ENCODE peak calls at places on chromosomes 6 and 20, in eight cellular contexts. Y, T, H, N, W, M, I and E are unnamed samples.

GRCh38 chr6:168413018-168413720 is 27.8 kb upstream of the SMOC2 start:
- DNase-seq in T (no peak), N (no peak), H (no peak), M (no peak), I (no peak), Y (no peak), W (no peak), E (no peak)

GRCh38 chr20:17654649-17655285 is 27.3 kb downstream of the RRBP1 start:
- DNase-seq in N (peak), W (peak), M (peak), Y (no peak), T (peak), I (no peak), H (peak), E (peak)

GRCh38 chr20:362271-363254 is 15.7 kb downstream of the NRSN2 start:
- DNase-seq in M (peak), T (peak), Y (peak), H (peak), N (peak), I (peak), W (peak), E (no peak)

GRCh38 chr6:2999005-2999620 is 581 bp upstream of the NQO2 start:
- DNase-seq in H (peak), I (no peak), T (no peak), M (peak), N (peak), Y (peak), W (peak), E (no peak)

GRCh38 chr20:35312348-35312747 is 20.1 kb upstream of the FAM83C start:
- DNase-seq in M (peak), T (no peak), I (no peak), W (peak), N (peak), H (peak), Y (peak), E (no peak)

GRCh38 chr6:87139236-87139635 is 16.1 kb upstream of the ZNF292 start:
- DNase-seq in N (peak), Y (peak), W (peak), I (peak), M (peak), H (peak), T (no peak), E (peak)

GRCh38 chr6:31689249-31690110 is 8.6 kb upstream of the LY6G5C start:
- DNase-seq in H (no peak), W (no peak), T (no peak), Y (no peak), M (no peak), N (no peak), I (no peak), E (no peak)

GRCh38 chr6:101146389-101146788 is 247.1 kb upstream of the GRIK2 start:
- DNase-seq in W (peak), N (no peak), Y (no peak), T (no peak), I (no peak), M (peak), H (peak), E (no peak)

GRCh38 chr6:30013296-30013922 is 47.7 kb upstream of the POLR1H start:
- DNase-seq in W (peak), T (peak), Y (peak), N (peak), H (peak), M (peak), I (peak), E (no peak)

GRCh38 chr6:129494099-129494498 is 215.9 kb downstream of the ARHGAP18 start:
- DNase-seq in N (no peak), Y (no peak), M (peak), I (no peak), H (no peak), T (no peak), W (no peak), E (no peak)

GRCh38 chr6:167119680-167120556 is 3.0 kb upstream of the CCR6 start:
- DNase-seq in H (no peak), M (no peak), I (no peak), T (no peak), Y (peak), N (no peak), W (no peak), E (no peak)

GRCh38 chr6:150417899-150418824 is 49.4 kb downstream of the IYD start:
- DNase-seq in I (no peak), M (peak), N (peak), W (peak), Y (peak), T (no peak), H (peak), E (peak)

GRCh38 chr20:20024942-20025341 is 7.8 kb downstream of the NAA20 start:
- DNase-seq in H (no peak), Y (no peak), T (no peak), N (no peak), I (no peak), W (peak), M (peak), E (no peak)

GRCh38 chr20:51014797-51015722 is 7.8 kb downstream of the KCNG1 start:
- DNase-seq in W (peak), H (peak), T (no peak), M (peak), Y (peak), N (peak), I (no peak), E (peak)

GRCh38 chr6:38482466-38482865 is 157.3 kb downstream of the BTBD9 start:
- DNase-seq in M (peak), Y (no peak), I (no peak), H (no peak), T (no peak), W (peak), N (no peak), E (no peak)

GRCh38 chr6:1940381-1940780 is 305.0 kb downstream of the GMDS start:
- DNase-seq in Y (no peak), N (no peak), M (peak), W (peak), H (no peak), I (no peak), T (no peak), E (no peak)

GRCh38 chr6:100665041-100665380 is 200.3 kb upstream of the SIM1 start:
- DNase-seq in N (no peak), W (peak), I (no peak), Y (no peak), M (peak), T (no peak), H (no peak), E (no peak)

GRCh38 chr20:57043091-57043490 is 223.3 kb downstream of the BMP7 start:
- DNase-seq in M (no peak), I (no peak), N (no peak), Y (no peak), T (no peak), H (peak), W (no peak), E (no peak)

GRCh38 chr6:80280258-80281010 is 174.0 kb downstream of the BCKDHB start:
- DNase-seq in M (peak), Y (no peak), N (no peak), W (peak), T (no peak), H (peak), I (no peak), E (no peak)

GRCh38 chr20:63518946-63519764 is 1.4 kb upstream of the PPDPF start:
- DNase-seq in M (no peak), W (no peak), Y (no peak), N (no peak), T (peak), I (no peak), H (no peak), E (no peak)

GRCh38 chr20:25042531-25043498 is 15.1 kb downstream of the ACSS1 start:
- DNase-seq in M (no peak), W (no peak), N (no peak), I (no peak), H (no peak), Y (peak), T (peak), E (no peak)

GRCh38 chr6:165701564-165702354 is 38.7 kb upstream of the PDE10A start:
- DNase-seq in N (no peak), T (no peak), Y (no peak), I (no peak), W (no peak), H (no peak), M (no peak), E (no peak)

GRCh38 chr20:51388227-51388626 is 154.3 kb downstream of the NFATC2 start:
- DNase-seq in I (no peak), M (no peak), W (peak), T (no peak), H (peak), Y (no peak), N (no peak), E (no peak)

GRCh38 chr6:148972481-148972880 is 225.7 kb downstream of the UST start:
- DNase-seq in M (peak), W (peak), Y (no peak), N (peak), T (no peak), H (peak), I (peak), E (no peak)

GRCh38 chr6:131262060-131262459 is 126.8 kb downstream of the AKAP7 start:
- DNase-seq in H (no peak), Y (no peak), T (no peak), M (no peak), W (no peak), N (peak), I (no peak), E (no peak)

GRCh38 chr6:169428532-169428931 is 174.9 kb upstream of the THBS2 start:
- DNase-seq in M (peak), I (no peak), N (no peak), H (no peak), Y (no peak), T (no peak), W (peak), E (no peak)

GRCh38 chr6:35236223-35236622 is 22.5 kb downstream of the SCUBE3 start:
- DNase-seq in Y (no peak), T (no peak), W (no peak), M (no peak), I (no peak), H (no peak), N (no peak), E (no peak)